ENCODE peak calls at places on chromosomes 16 and 17, in eight cellular contexts. B, R, F, V, T, S, N and D are unnamed samples.
A peak's percentile ranks its signal among the peaks of the same experiment; 100 is the strongest.

GRCh38 chr17:66725956-66726355 is 109.0 kb upstream of the CACNG5 start:
- DNase-seq in N (no peak), B (no peak), F (no peak), R (no peak), V (no peak), T (no peak), S (no peak), D (no peak)

GRCh38 chr17:382644-383533 is 30.3 kb upstream of the RPH3AL start:
- DNase-seq in V (no peak), F (peak; percentile 76), R (no peak), T (no peak), N (peak; percentile 70), S (peak; percentile 65), B (peak; percentile 7), D (peak; percentile 83)

GRCh38 chr16:82641336-82641984 is 14.7 kb downstream of the CDH13 start:
- DNase-seq in V (no peak), F (peak; percentile 69), B (no peak), N (no peak), T (no peak), R (no peak), S (peak; percentile 56), D (no peak)

GRCh38 chr16:363110-364090 is 6.9 kb downstream of the MRPL28 start:
- DNase-seq in B (no peak), V (no peak), R (no peak), F (no peak), N (no peak), T (no peak), S (no peak), D (no peak)

GRCh38 chr16:79483336-79483735 is 117.2 kb downstream of the MAF start:
- DNase-seq in T (no peak), S (no peak), V (no peak), N (no peak), B (no peak), R (no peak), F (no peak), D (no peak)

GRCh38 chr17:31857920-31858646 is 961 bp downstream of the COPRS start:
- DNase-seq in V (no peak), N (no peak), B (no peak), T (no peak), F (no peak), R (no peak), S (no peak), D (no peak)

GRCh38 chr17:78007655-78008054 is 49.2 kb downstream of the TNRC6C start:
- DNase-seq in R (no peak), F (no peak), B (no peak), T (no peak), N (no peak), S (no peak), V (no peak), D (no peak)

GRCh38 chr17:80796430-80796861 is 195.2 kb upstream of the CHMP6 start:
- DNase-seq in B (no peak), S (no peak), R (no peak), N (no peak), V (peak; percentile 21), T (no peak), F (no peak), D (no peak)

GRCh38 chr17:35844547-35844946 is 24.1 kb downstream of the HEATR9 start:
- DNase-seq in S (no peak), F (no peak), N (no peak), R (no peak), B (no peak), V (no peak), T (no peak), D (no peak)

GRCh38 chr17:8463089-8463488 is 27.4 kb downstream of the NDEL1 start:
- DNase-seq in N (no peak), R (no peak), T (peak; percentile 68), B (no peak), F (no peak), S (peak; percentile 52), V (no peak), D (no peak)

GRCh38 chr16:46859719-46860152 is 24.4 kb upstream of the GPT2 start:
- DNase-seq in N (no peak), F (peak; percentile 95), R (no peak), S (peak; percentile 66), T (peak; percentile 34), V (peak; percentile 46), B (peak; percentile 23), D (no peak)

GRCh38 chr16:87227651-87228015 is 89.6 kb downstream of the C16orf95 start:
- DNase-seq in T (no peak), B (no peak), R (no peak), S (no peak), N (no peak), F (no peak), V (no peak), D (no peak)

GRCh38 chr17:81031571-81032550 is 3.1 kb upstream of the BAIAP2 start:
- DNase-seq in N (no peak), R (no peak), T (no peak), S (no peak), V (no peak), F (no peak), B (no peak), D (no peak)

GRCh38 chr16:66036162-66036561 is 330.3 kb upstream of the CDH5 start:
- DNase-seq in N (no peak), S (no peak), B (no peak), F (no peak), T (no peak), R (no peak), V (no peak), D (no peak)

GRCh38 chr17:32100971-32101631 is 41.2 kb upstream of the RHOT1 start:
- DNase-seq in R (no peak), T (no peak), V (no peak), N (no peak), F (no peak), B (no peak), S (no peak), D (no peak)

GRCh38 chr16:77442078-77442477 is 7.2 kb upstream of the ADAMTS18 start:
- DNase-seq in N (no peak), R (no peak), B (no peak), V (no peak), S (no peak), F (no peak), T (no peak), D (no peak)

GRCh38 chr16:66473654-66474519 is 46.8 kb downstream of the BEAN1 start:
- DNase-seq in N (no peak), R (no peak), F (no peak), V (no peak), S (no peak), T (no peak), B (no peak), D (no peak)

GRCh38 chr17:27241346-27241946 is 52.5 kb upstream of the WSB1 start:
- DNase-seq in F (peak; percentile 50), T (no peak), S (no peak), B (peak; percentile 70), R (no peak), N (no peak), V (no peak), D (no peak)

GRCh38 chr17:48915459-48916282 is 7.5 kb downstream of the UBE2Z start:
- DNase-seq in N (no peak), B (peak; percentile 29), S (peak; percentile 90), F (peak; percentile 95), T (peak; percentile 44), V (peak; percentile 69), R (no peak), D (no peak)

GRCh38 chr17:50550661-50551432 is 3.9 kb downstream of the SPATA20 start:
- DNase-seq in R (no peak), B (peak; percentile 62), F (peak; percentile 91), N (peak; percentile 75), S (peak; percentile 87), V (no peak), T (peak; percentile 79), D (peak; percentile 83)